ENCODE peak calls at places on chromosome 17, in six cellular contexts. G is IMR-90, X is mesendoderm, L is H1, N is mesenchymal stem cell, J is trophoblast cell. M is an unnamed sample.
A peak's percentile ranks its signal among the peaks of the same experiment; 100 is the strongest.

GRCh38 chr17:16037636-16038035 is 38.0 kb downstream of the TTC19 start:
- DNase-seq in G (peak; percentile 27), X (peak; percentile 12), L (no peak), N (no peak), J (no peak), M (no peak)

GRCh38 chr17:3990391-3991127 is 26.3 kb upstream of the ATP2A3 start:
- DNase-seq in G (peak; percentile 22), X (no peak), L (no peak), N (no peak), J (no peak), M (no peak)

GRCh38 chr17:27563532-27563931 is 67.5 kb upstream of the LGALS9 start:
- DNase-seq in G (no peak), X (no peak), L (no peak), N (no peak), J (no peak), M (no peak)

GRCh38 chr17:42460371-42460770 is 1.7 kb downstream of the ATP6V0A1 start:
- DNase-seq in G (no peak), X (no peak), L (no peak), N (no peak), J (no peak), M (no peak)

GRCh38 chr17:65092262-65092661 is 35.7 kb upstream of the GNA13 start:
- DNase-seq in G (peak; percentile 43), X (peak; percentile 27), L (no peak), N (peak; percentile 72), J (peak; percentile 42), M (no peak)

GRCh38 chr17:40623419-40624217 is 24.0 kb downstream of the SMARCE1 start:
- DNase-seq in G (no peak), X (no peak), L (no peak), N (no peak), J (no peak), M (no peak)

GRCh38 chr17:83119987-83120864 is 40.8 kb downstream of the METRNL start:
- DNase-seq in G (no peak), X (peak; percentile 31), L (no peak), N (peak; percentile 16), J (no peak), M (no peak)

GRCh38 chr17:7943291-7943690 is 11.3 kb downstream of the CNTROB start:
- DNase-seq in G (no peak), X (no peak), L (no peak), N (no peak), J (no peak), M (no peak)

GRCh38 chr17:50953831-50954601 is 87.9 kb upstream of the TOB1 start:
- DNase-seq in G (peak; percentile 82), X (peak; percentile 69), L (no peak), N (peak; percentile 89), J (peak; percentile 31), M (no peak)

GRCh38 chr17:43416998-43417891 is 18.5 kb downstream of the ARL4D start:
- DNase-seq in G (peak; percentile 37), X (no peak), L (no peak), N (no peak), J (no peak), M (no peak)

GRCh38 chr17:37696366-37696765 is 48.5 kb downstream of the HNF1B start:
- DNase-seq in G (no peak), X (no peak), L (no peak), N (no peak), J (no peak), M (no peak)

DNA sequence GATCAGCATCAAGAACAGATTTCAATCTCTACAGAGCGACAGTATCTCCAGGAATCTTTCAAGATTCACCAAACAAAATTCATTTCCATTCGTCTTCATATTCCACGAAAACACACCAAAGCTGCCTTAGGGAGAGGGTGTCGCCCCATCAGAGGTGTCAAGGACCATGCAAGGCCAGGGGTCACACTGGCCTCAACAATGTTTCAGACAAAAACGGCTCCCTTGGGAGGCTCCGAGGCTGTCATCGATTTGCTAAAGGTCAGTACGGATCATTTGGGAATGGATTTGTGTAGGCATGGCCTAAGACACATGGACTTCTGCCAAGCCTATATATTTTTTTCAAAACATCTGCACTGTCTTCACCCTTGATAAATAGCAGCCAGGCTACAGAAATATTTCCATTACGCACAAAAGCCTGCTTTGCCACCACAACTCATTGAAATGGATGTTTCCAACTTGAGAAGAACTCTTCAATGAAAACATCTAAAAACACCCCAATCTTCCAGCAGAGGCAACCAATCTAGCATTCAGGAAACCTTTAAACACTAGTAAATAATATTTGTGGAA is 10.3 kb downstream of the CUEDC1 start:
- DNase-seq in G (no peak), X (no peak), L (no peak), N (peak; percentile 70), J (no peak), M (no peak)
- H3K23ac ChIP-seq in G (no peak overlapping the region), X (no peak overlapping the region), L (no peak overlapping the region), N (no peak overlapping the region), J (no peak overlapping the region), M (no peak overlapping the region)

DNA sequence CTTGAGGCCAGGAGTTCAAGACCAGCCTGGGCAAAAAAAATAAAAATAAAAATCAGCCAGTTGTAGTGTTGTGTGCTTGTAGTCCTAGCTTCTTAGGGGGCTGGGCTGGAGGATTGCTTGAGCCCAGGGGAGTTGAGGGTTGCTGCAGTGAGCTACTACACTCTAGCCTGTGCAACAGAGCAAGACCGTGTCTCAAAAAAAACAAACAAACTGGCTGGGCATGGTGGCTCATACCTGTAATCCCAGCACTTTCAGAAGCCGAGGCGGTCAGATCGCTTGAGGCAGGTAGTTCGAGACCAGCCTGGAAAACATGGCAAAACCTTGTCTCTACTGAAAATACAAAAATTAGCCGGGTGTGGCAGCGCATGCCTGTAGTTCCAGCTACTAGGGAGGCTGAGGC is 4.9 kb upstream of the UBALD2 start:
- DNase-seq in G (no peak), X (no peak), L (no peak), N (no peak), J (no peak), M (no peak)
- H3K4me1 ChIP-seq in G (peaks cover 2% of the 10 kb centered on the region), X (peaks cover 2% of the 10 kb centered on the region), L (no peaks in the 10 kb centered on the region), N (peaks cover 8% of the 10 kb centered on the region), J (peaks cover 18% of the 10 kb centered on the region), M (peaks cover 14% of the 10 kb centered on the region)

GRCh38 chr17:29158515-29159275 is 21.5 kb downstream of the MYO18A start:
- DNase-seq in G (peak; percentile 74), X (peak; percentile 52), L (no peak), N (peak; percentile 67), J (no peak), M (no peak)
- H3K4me3 ChIP-seq in G (no peak overlapping the region), X (no peak overlapping the region), L (no peak overlapping the region), N (no peak overlapping the region), J (peak overlapping the region; percentile 6), M (no peak overlapping the region)

GRCh38 chr17:58336456-58337094 is 8.0 kb upstream of the TSPOAP1 start:
- DNase-seq in G (peak; percentile 38), X (no peak), L (no peak), N (no peak), J (no peak), M (no peak)

GRCh38 chr17:58338907-58339774 is 10.5 kb upstream of the TSPOAP1 start:
- DNase-seq in G (peak; percentile 88), X (peak; percentile 94), L (no peak), N (peak; percentile 64), J (no peak), M (no peak)

GRCh38 chr17:58337126-58337599 is 8.6 kb upstream of the TSPOAP1 start:
- DNase-seq in G (peak; percentile 27), X (peak; percentile 70), L (no peak), N (no peak), J (no peak), M (no peak)

GRCh38 chr17:58338454-58338841 is 9.9 kb upstream of the TSPOAP1 start:
- DNase-seq in G (no peak), X (no peak), L (no peak), N (no peak), J (no peak), M (no peak)

DNA sequence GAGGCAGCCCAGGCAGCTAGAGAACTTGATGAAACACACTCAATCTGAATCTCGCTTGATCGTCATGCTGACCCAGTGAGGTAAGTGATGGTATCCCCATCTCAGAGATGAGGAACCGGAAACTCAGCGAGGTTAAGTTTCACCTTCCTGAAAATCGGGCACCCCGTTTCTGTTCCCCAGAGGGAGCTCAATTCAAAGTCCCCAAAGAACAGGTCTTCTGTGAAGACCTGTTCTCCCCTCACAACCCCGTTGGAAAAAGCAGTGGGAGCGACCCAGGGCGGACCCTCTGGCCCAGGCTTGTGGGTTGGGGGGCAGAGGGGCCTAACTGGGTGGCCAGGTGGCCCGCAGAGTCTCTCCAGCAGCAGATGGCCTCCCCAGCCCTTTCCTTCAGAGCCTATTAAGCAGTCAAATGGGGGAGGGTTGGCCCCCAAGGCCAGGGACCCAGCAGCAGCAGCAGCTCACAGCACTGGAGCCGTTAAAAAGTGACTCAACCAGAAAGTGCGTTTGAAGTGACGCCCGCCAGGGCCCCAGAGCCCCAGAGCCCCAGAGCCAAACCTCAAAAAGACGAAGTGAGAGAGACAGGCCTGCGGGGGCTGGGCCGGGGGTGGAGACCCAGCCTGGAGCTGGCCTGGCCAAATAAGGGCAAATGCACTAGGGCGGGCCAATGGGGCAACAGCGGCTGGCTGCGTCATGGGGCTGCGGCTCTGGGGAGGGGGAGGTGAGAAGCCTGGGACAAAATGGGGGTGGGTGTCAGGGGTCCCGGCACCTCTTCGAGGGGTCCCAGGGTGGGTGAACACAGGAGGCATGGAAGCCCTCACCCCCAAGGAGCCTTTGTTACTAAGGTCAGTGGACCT is 9.2 kb upstream of the TSPOAP1 start:
- DNase-seq in G (peak; percentile 96), X (peak; percentile 93), L (peak; percentile 44), N (peak; percentile 86), J (peak; percentile 45), M (no peak)
- H3K23ac ChIP-seq in G (peak overlapping the region; percentile 96), X (no peak overlapping the region), L (no peak overlapping the region), N (no peak overlapping the region), J (no peak overlapping the region), M (no peak overlapping the region)